ENCODE peak calls at places on chromosome 12, in five cellular contexts. One of them, this sample, is unnamed.

GRCh38 chr12:96266238-96266637 is 72.1 kb downstream of the ELK3 start:
- DNase-seq in mucosa of descending colon: no peak
- DNase-seq in WTC11: no peak
- DNase-seq in cerebellum: no peak
- DNase-seq in tibial artery: no peak
- DNase-seq in this sample: no peak

GRCh38 chr12:66426696-66427095 is 124.4 kb downstream of the HELB start:
- DNase-seq in WTC11: no peak
- DNase-seq in mucosa of descending colon: no peak
- DNase-seq in cerebellum: no peak
- DNase-seq in tibial artery: no peak
- DNase-seq in this sample: no peak

GRCh38 chr12:23464241-23464812 is 485.1 kb downstream of the SOX5 start:
- DNase-seq in tibial artery: no peak
- DNase-seq in WTC11: no peak
- DNase-seq in mucosa of descending colon: no peak
- DNase-seq in cerebellum: no peak
- DNase-seq in this sample: no peak

GRCh38 chr12:49842519-49843352 is at the start of gene BCDIN3D:
- DNase-seq in mucosa of descending colon: peak
- DNase-seq in cerebellum: peak
- DNase-seq in WTC11: peak
- DNase-seq in tibial artery: peak
- DNase-seq in this sample: peak

GRCh38 chr12:114784526-114784925 is 100.6 kb upstream of the TBX3 start:
- DNase-seq in WTC11: no peak
- DNase-seq in cerebellum: no peak
- DNase-seq in mucosa of descending colon: no peak
- DNase-seq in tibial artery: no peak
- DNase-seq in this sample: no peak

GRCh38 chr12:50595667-50596066 is 90.9 kb downstream of the DIP2B start:
- DNase-seq in WTC11: no peak
- DNase-seq in cerebellum: no peak
- DNase-seq in tibial artery: no peak
- DNase-seq in mucosa of descending colon: no peak
- DNase-seq in this sample: no peak

GRCh38 chr12:26732010-26732908 is 100.7 kb downstream of the ITPR2 start:
- DNase-seq in WTC11: no peak
- DNase-seq in cerebellum: no peak
- DNase-seq in tibial artery: no peak
- DNase-seq in mucosa of descending colon: no peak
- DNase-seq in this sample: no peak

GRCh38 chr12:6827437-6827894 is 741 bp upstream of the P3H3 start:
- DNase-seq in tibial artery: peak
- DNase-seq in WTC11: peak
- DNase-seq in mucosa of descending colon: peak
- DNase-seq in cerebellum: peak
- DNase-seq in this sample: peak

GRCh38 chr12:12513416-12514006 is 49.2 kb downstream of the DUSP16 start:
- DNase-seq in WTC11: no peak
- DNase-seq in tibial artery: no peak
- DNase-seq in mucosa of descending colon: no peak
- DNase-seq in cerebellum: peak
- DNase-seq in this sample: no peak

GRCh38 chr12:115472852-115473251 is 788.9 kb upstream of the TBX3 start:
- DNase-seq in WTC11: no peak
- DNase-seq in cerebellum: no peak
- DNase-seq in tibial artery: no peak
- DNase-seq in mucosa of descending colon: no peak
- DNase-seq in this sample: no peak

GRCh38 chr12:101698782-101699347 is 1.4 kb downstream of the CHPT1 start:
- DNase-seq in tibial artery: no peak
- DNase-seq in mucosa of descending colon: no peak
- DNase-seq in WTC11: no peak
- DNase-seq in cerebellum: peak
- DNase-seq in this sample: peak